ENCODE peak calls at places on chromosomes 16 and 17, in seven cellular contexts. Z is IMR-90, K is H1, L is mesenchymal stem cell, V is neuronal stem cell, E is H9, I is trophoblast cell. N is an unnamed sample.

GRCh38 chr17:82283208-82283749 is 9.8 kb upstream of the CSNK1D start:
- DNase-seq in Z (peak; percentile 93), K (no peak), L (peak; percentile 90), V (no peak), E (no peak), I (no peak), N (no peak)

GRCh38 chr17:41315204-41315794 is at the start of gene KRTAP17-1:
- DNase-seq in Z (no peak), K (no peak), L (no peak), V (no peak), E (no peak), I (no peak), N (no peak)

GRCh38 chr17:32519769-32520701 is 33.2 kb downstream of the CDK5R1 start:
- DNase-seq in Z (no peak), K (no peak), L (peak; percentile 35), V (peak; percentile 35), E (peak; percentile 55), I (no peak), N (peak; percentile 80)

GRCh38 chr16:53429221-53429943 is 4.9 kb upstream of the RBL2 start:
- DNase-seq in Z (peak; percentile 79), K (no peak), L (peak; percentile 79), V (no peak), E (no peak), I (peak; percentile 86), N (no peak)

GRCh38 chr16:50616883-50617629 is 64.1 kb downstream of the SNX20 start:
- DNase-seq in Z (no peak), K (no peak), L (no peak), V (no peak), E (no peak), I (no peak), N (peak; percentile 87)

GRCh38 chr17:4375039-4375748 is 8.7 kb upstream of the UBE2G1 start:
- DNase-seq in Z (no peak), K (no peak), L (no peak), V (no peak), E (no peak), I (no peak), N (no peak)

GRCh38 chr17:72972263-72972951 is 120.1 kb downstream of the SLC39A11 start:
- DNase-seq in Z (no peak), K (no peak), L (no peak), V (no peak), E (no peak), I (no peak), N (no peak)

GRCh38 chr17:4326608-4327007 is 39.9 kb downstream of the UBE2G1 start:
- DNase-seq in Z (peak; percentile 32), K (no peak), L (no peak), V (no peak), E (no peak), I (no peak), N (no peak)

GRCh38 chr17:49365667-49366066 is 3.6 kb upstream of the ZNF652 start:
- DNase-seq in Z (no peak), K (no peak), L (peak; percentile 24), V (no peak), E (peak; percentile 76), I (no peak), N (peak; percentile 81)

GRCh38 chr16:30416624-30417298 is 9.4 kb downstream of the ZNF771 start:
- DNase-seq in Z (no peak), K (no peak), L (no peak), V (no peak), E (no peak), I (no peak), N (peak; percentile 26)

GRCh38 chr16:65731840-65732239 is 610.0 kb upstream of the CDH11 start:
- DNase-seq in Z (peak; percentile 3), K (no peak), L (peak; percentile 4), V (no peak), E (no peak), I (no peak), N (no peak)

GRCh38 chr16:1308036-1308976 is 1.1 kb upstream of the UBE2I start:
- DNase-seq in Z (peak; percentile 16), K (no peak), L (peak; percentile 72), V (no peak), E (no peak), I (peak; percentile 49), N (peak; percentile 94)

GRCh38 chr17:64573214-64573613 is 66.4 kb downstream of the CEP95 start:
- DNase-seq in Z (no peak), K (no peak), L (no peak), V (no peak), E (no peak), I (no peak), N (no peak)

GRCh38 chr16:50260206-50261159 is 5.9 kb upstream of the ADCY7 start:
- DNase-seq in Z (no peak), K (no peak), L (no peak), V (no peak), E (no peak), I (no peak), N (no peak)

GRCh38 chr16:28904363-28904762 is 20.7 kb downstream of the RABEP2 start:
- DNase-seq in Z (no peak), K (no peak), L (no peak), V (no peak), E (no peak), I (no peak), N (no peak)

GRCh38 chr16:27154573-27155521 is 48.5 kb upstream of the KDM8 start:
- DNase-seq in Z (peak; percentile 21), K (peak; percentile 95), L (peak; percentile 43), V (peak; percentile 65), E (peak; percentile 79), I (peak; percentile 13), N (peak; percentile 72)

GRCh38 chr17:50222922-50223321 is 21.5 kb upstream of the COL1A1 start:
- DNase-seq in Z (no peak), K (no peak), L (no peak), V (no peak), E (no peak), I (no peak), N (no peak)

GRCh38 chr17:45052052-45052772 is 780 bp upstream of the DCAKD start:
- DNase-seq in Z (no peak), K (peak; percentile 73), L (peak; percentile 47), V (peak; percentile 39), E (peak; percentile 67), I (peak; percentile 41), N (peak; percentile 49)

GRCh38 chr17:5558815-5559785 is 25.2 kb downstream of the NLRP1 start:
- DNase-seq in Z (no peak), K (no peak), L (no peak), V (no peak), E (no peak), I (no peak), N (no peak)

GRCh38 chr16:70687172-70687531 is 1.3 kb upstream of the MTSS2 start:
- DNase-seq in Z (no peak), K (no peak), L (no peak), V (no peak), E (no peak), I (no peak), N (no peak)

GRCh38 chr16:85800321-85800669 is 800 bp downstream of the COX4I1 start:
- DNase-seq in Z (no peak), K (no peak), L (no peak), V (no peak), E (no peak), I (no peak), N (no peak)

GRCh38 chr16:12661656-12662172 is 142.0 kb downstream of the CPPED1 start:
- DNase-seq in Z (peak; percentile 13), K (peak; percentile 82), L (peak; percentile 41), V (peak; percentile 74), E (peak; percentile 76), I (peak; percentile 18), N (peak; percentile 84)

DNA sequence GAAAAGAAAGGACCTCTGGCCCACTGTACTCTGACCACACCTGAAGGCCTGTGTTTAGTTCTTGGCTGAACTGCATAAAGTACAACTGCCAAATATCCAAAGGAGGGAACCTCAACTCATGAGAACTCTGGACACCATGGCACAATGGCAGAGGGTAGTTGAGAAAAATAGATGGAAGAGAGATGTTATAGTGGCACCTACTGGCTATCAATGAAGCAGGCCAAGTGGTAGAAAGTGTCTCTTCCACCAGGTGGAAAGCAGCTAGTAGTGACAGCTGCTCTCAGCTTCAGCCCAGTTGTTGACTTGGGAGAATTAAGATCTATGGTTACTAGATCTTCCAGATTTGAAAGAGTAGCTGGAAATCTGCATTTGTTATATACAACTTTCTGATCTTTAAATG is 3.2 kb downstream of the MED31 start:
- DNase-seq in Z (no peak), K (no peak), L (peak; percentile 22), V (no peak), E (no peak), I (no peak), N (peak; percentile 47)
- H2BK5ac ChIP-seq in Z (no peak overlapping the region), K (no peak overlapping the region), L (no peak overlapping the region), V (no peak overlapping the region), E (no peak overlapping the region), I (no peak overlapping the region), N (no peak overlapping the region)

DNA sequence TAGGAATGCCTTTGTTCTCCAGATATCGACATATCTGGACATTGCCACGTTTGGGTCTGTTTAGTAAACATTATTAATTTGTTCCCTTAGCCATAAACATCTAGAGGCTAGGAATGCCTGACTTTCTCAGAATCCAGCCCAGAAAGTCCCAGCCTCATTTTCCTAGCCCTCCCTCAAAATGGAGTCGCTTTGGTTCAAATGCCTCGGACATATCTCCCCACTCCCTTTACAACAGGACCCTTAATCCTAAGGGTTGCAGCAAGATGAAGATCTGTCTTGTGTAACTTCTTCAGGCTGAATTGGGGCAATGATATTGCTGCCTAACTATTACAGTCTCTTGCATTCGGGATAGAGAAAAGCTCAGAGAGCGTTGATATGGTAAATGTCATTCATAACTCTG is 46.2 kb upstream of the ARL4D start:
- DNase-seq in Z (no peak), K (no peak), L (no peak), V (no peak), E (no peak), I (no peak), N (no peak)
- H3K23ac ChIP-seq in Z (no peak overlapping the region), K (no peak overlapping the region), L (no peak overlapping the region), V (no peak overlapping the region), E (no peak overlapping the region), I (no peak overlapping the region), N (no peak overlapping the region)

DNA sequence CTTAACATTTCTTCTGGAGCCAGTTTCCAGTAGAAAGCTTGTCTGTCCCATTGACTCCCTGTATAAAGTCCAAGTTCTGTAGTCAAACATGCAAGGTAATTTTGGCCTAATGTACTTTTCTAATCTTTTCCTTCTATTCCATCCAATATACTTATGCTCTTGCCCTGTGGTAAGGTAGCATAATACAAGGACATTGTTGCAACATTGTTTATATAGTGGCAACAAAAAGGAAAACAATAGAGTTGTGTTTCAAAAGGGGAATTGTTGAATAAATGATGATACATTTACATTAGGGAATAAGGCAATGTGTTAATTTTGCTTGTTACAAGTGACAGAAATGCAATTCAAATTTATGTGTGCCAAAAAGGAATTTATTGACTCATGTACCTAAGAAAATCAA is 27.9 kb downstream of the OMG start:
- DNase-seq in Z (no peak), K (no peak), L (no peak), V (no peak), E (no peak), I (no peak), N (no peak)
- H3K4me2 ChIP-seq in Z (peak overlapping the region; percentile 15), K (no peak overlapping the region), L (no peak overlapping the region), V (no peak overlapping the region), E (no peak overlapping the region), I (no peak overlapping the region), N (no peak overlapping the region)

DNA sequence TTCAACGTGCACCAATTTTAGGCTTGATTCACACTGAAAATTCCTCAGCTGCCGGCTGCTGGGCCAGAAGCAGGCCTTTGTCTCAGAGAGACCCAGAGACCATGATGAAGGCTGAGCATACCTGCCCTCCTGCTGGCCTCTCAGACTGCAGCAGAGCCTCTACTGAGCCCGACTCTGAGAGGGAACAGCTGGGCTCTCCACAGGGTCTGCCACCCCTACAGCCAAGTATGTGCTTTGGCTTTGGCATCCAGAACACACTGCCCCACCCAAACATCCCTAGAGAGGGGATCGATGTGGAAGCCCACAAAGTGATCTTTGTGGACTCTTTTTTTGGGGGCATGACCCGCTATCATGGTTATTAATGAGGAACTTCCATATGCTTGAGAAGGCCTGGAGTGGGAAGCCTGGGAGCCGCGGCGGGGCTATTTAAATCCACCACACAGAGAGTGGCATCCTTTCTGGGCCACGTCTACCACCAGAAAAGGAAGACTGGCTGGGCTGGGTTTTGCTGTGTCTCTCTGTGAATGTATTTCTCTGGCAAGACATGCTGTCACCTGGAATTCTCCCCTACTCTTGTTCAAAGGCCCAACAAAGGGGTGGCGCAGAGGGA is 69.2 kb downstream of the GNAO1 start:
- DNase-seq in Z (no peak), K (no peak), L (no peak), V (no peak), E (no peak), I (no peak), N (peak; percentile 19)
- H2BK5ac ChIP-seq in Z (no peak overlapping the region), K (no peak overlapping the region), L (no peak overlapping the region), V (no peak overlapping the region), E (no peak overlapping the region), I (no peak overlapping the region), N (no peak overlapping the region)

N was measured in mesendoderm.